ENCODE peak calls at places on chromosomes 12 and 14, in five cellular contexts. One of them, this sample, is unnamed.

GRCh38 chr14:89027097-89027740 is 202.8 kb downstream of the TTC8 start:
- DNase-seq in T-cell: peak; percentile 39
- DNase-seq in stomach: peak; percentile 61
- DNase-seq in stimulated activated naive B cell treated with anti-CD40 and anti-IgM and Interleukin-4, amounts not matched to agents 10 μg/mL and 1 μg/mL and 100 μg/mL, for 72 hours: peak; percentile 50
- DNase-seq in CD8-positive, alpha-beta T cell: peak; percentile 50
- DNase-seq in this sample: peak; percentile 46

GRCh38 chr14:24425704-24426103 is 3.8 kb downstream of the CBLN3 start:
- DNase-seq in T-cell: no peak
- DNase-seq in stomach: no peak
- DNase-seq in stimulated activated naive B cell treated with anti-CD40 and anti-IgM and Interleukin-4, amounts not matched to agents 10 μg/mL and 1 μg/mL and 100 μg/mL, for 72 hours: no peak
- DNase-seq in CD8-positive, alpha-beta T cell: no peak
- DNase-seq in this sample: no peak

GRCh38 chr14:104149617-104150141 is 11.3 kb downstream of the KIF26A start:
- DNase-seq in T-cell: no peak
- DNase-seq in stomach: no peak
- DNase-seq in stimulated activated naive B cell treated with anti-CD40 and anti-IgM and Interleukin-4, amounts not matched to agents 10 μg/mL and 1 μg/mL and 100 μg/mL, for 72 hours: no peak
- DNase-seq in CD8-positive, alpha-beta T cell: no peak
- DNase-seq in this sample: no peak

GRCh38 chr12:9606247-9606646 is 1.5 kb downstream of the KLRB1 start:
- DNase-seq in T-cell: no peak
- DNase-seq in stomach: no peak
- DNase-seq in stimulated activated naive B cell treated with anti-CD40 and anti-IgM and Interleukin-4, amounts not matched to agents 10 μg/mL and 1 μg/mL and 100 μg/mL, for 72 hours: no peak
- DNase-seq in CD8-positive, alpha-beta T cell: no peak
- DNase-seq in this sample: no peak

GRCh38 chr12:57765003-57765697 is 1.7 kb downstream of the CYP27B1 start:
- DNase-seq in T-cell: peak; percentile 33
- DNase-seq in stomach: peak; percentile 45
- DNase-seq in stimulated activated naive B cell treated with anti-CD40 and anti-IgM and Interleukin-4, amounts not matched to agents 10 μg/mL and 1 μg/mL and 100 μg/mL, for 72 hours: no peak
- DNase-seq in CD8-positive, alpha-beta T cell: no peak
- DNase-seq in this sample: no peak

GRCh38 chr14:50943261-50943942 is 881 bp downstream of the PYGL start:
- DNase-seq in T-cell: no peak
- DNase-seq in stomach: peak; percentile 32
- DNase-seq in stimulated activated naive B cell treated with anti-CD40 and anti-IgM and Interleukin-4, amounts not matched to agents 10 μg/mL and 1 μg/mL and 100 μg/mL, for 72 hours: no peak
- DNase-seq in CD8-positive, alpha-beta T cell: no peak
- DNase-seq in this sample: no peak

GRCh38 chr12:8556748-8557147 is 16.0 kb upstream of the CLEC4E start:
- DNase-seq in T-cell: no peak
- DNase-seq in stomach: no peak
- DNase-seq in stimulated activated naive B cell treated with anti-CD40 and anti-IgM and Interleukin-4, amounts not matched to agents 10 μg/mL and 1 μg/mL and 100 μg/mL, for 72 hours: no peak
- DNase-seq in CD8-positive, alpha-beta T cell: no peak
- DNase-seq in this sample: no peak

GRCh38 chr14:100325231-100325632 is 2.1 kb downstream of the SLC25A47 start:
- DNase-seq in T-cell: no peak
- DNase-seq in stomach: no peak
- DNase-seq in stimulated activated naive B cell treated with anti-CD40 and anti-IgM and Interleukin-4, amounts not matched to agents 10 μg/mL and 1 μg/mL and 100 μg/mL, for 72 hours: no peak
- DNase-seq in CD8-positive, alpha-beta T cell: no peak
- DNase-seq in this sample: no peak

GRCh38 chr12:43501705-43502104 is 50.3 kb downstream of the ADAMTS20 start:
- DNase-seq in T-cell: no peak
- DNase-seq in stomach: no peak
- DNase-seq in stimulated activated naive B cell treated with anti-CD40 and anti-IgM and Interleukin-4, amounts not matched to agents 10 μg/mL and 1 μg/mL and 100 μg/mL, for 72 hours: no peak
- DNase-seq in CD8-positive, alpha-beta T cell: no peak
- DNase-seq in this sample: no peak

GRCh38 chr12:2259368-2259767 is 206.6 kb downstream of the CACNA1C start:
- DNase-seq in T-cell: no peak
- DNase-seq in stomach: no peak
- DNase-seq in stimulated activated naive B cell treated with anti-CD40 and anti-IgM and Interleukin-4, amounts not matched to agents 10 μg/mL and 1 μg/mL and 100 μg/mL, for 72 hours: no peak
- DNase-seq in CD8-positive, alpha-beta T cell: no peak
- DNase-seq in this sample: no peak

GRCh38 chr12:109759595-109759994 is 46.0 kb downstream of the FAM222A start:
- DNase-seq in T-cell: no peak
- DNase-seq in stomach: no peak
- DNase-seq in stimulated activated naive B cell treated with anti-CD40 and anti-IgM and Interleukin-4, amounts not matched to agents 10 μg/mL and 1 μg/mL and 100 μg/mL, for 72 hours: no peak
- DNase-seq in CD8-positive, alpha-beta T cell: no peak
- DNase-seq in this sample: no peak